ENCODE peak calls at places on chromosomes 11 and 22, in seven cellular contexts. One of them, this sample, is unnamed.

GRCh38 chr11:8963569-8964323 is 496 bp downstream of the TMEM9B start:
- DNase-seq in nephron progenitor cell: peak
- DNase-seq in AG20443: peak
- DNase-seq in T47D: peak
- DNase-seq in stromal cell of bone marrow: no peak
- DNase-seq in HEK293T: peak
- DNase-seq in mammary epithelial cell: no peak
- DNase-seq in this sample: peak

GRCh38 chr11:118435233-118435892 is 929 bp upstream of the KMT2A start:
- DNase-seq in AG20443: peak
- DNase-seq in HEK293T: peak
- DNase-seq in mammary epithelial cell: no peak
- DNase-seq in T47D: peak
- DNase-seq in nephron progenitor cell: peak
- DNase-seq in stromal cell of bone marrow: no peak
- DNase-seq in this sample: peak

GRCh38 chr11:8267831-8268529 is 4.3 kb upstream of the LMO1 start:
- DNase-seq in AG20443: peak
- DNase-seq in HEK293T: no peak
- DNase-seq in mammary epithelial cell: no peak
- DNase-seq in stromal cell of bone marrow: no peak
- DNase-seq in nephron progenitor cell: peak
- DNase-seq in T47D: no peak
- DNase-seq in this sample: no peak

GRCh38 chr22:49099496-49100124 is 728.1 kb downstream of the BRD1 start:
- DNase-seq in T47D: no peak
- DNase-seq in mammary epithelial cell: no peak
- DNase-seq in HEK293T: no peak
- DNase-seq in AG20443: no peak
- DNase-seq in stromal cell of bone marrow: no peak
- DNase-seq in nephron progenitor cell: no peak
- DNase-seq in this sample: no peak

GRCh38 chr11:36361901-36362391 is 65.9 kb downstream of the PRR5L start:
- DNase-seq in stromal cell of bone marrow: peak
- DNase-seq in AG20443: peak
- DNase-seq in T47D: no peak
- DNase-seq in nephron progenitor cell: peak
- DNase-seq in mammary epithelial cell: peak
- DNase-seq in HEK293T: peak
- DNase-seq in this sample: no peak

GRCh38 chr11:117551761-117552343 is 224.2 kb downstream of the CEP164 start:
- DNase-seq in mammary epithelial cell: no peak
- DNase-seq in nephron progenitor cell: no peak
- DNase-seq in AG20443: no peak
- DNase-seq in HEK293T: no peak
- DNase-seq in T47D: no peak
- DNase-seq in stromal cell of bone marrow: no peak
- DNase-seq in this sample: no peak

GRCh38 chr22:50112151-50113118 is 22.6 kb downstream of the MOV10L1 start:
- DNase-seq in mammary epithelial cell: peak
- DNase-seq in T47D: no peak
- DNase-seq in AG20443: peak
- DNase-seq in HEK293T: no peak
- DNase-seq in nephron progenitor cell: no peak
- DNase-seq in stromal cell of bone marrow: no peak
- DNase-seq in this sample: no peak

GRCh38 chr11:2085251-2086066 is 53.7 kb downstream of the IGF2 start:
- DNase-seq in nephron progenitor cell: no peak
- DNase-seq in stromal cell of bone marrow: no peak
- DNase-seq in mammary epithelial cell: no peak
- DNase-seq in T47D: no peak
- DNase-seq in HEK293T: no peak
- DNase-seq in AG20443: peak
- DNase-seq in this sample: no peak

GRCh38 chr22:20429254-20430100 is 8.1 kb downstream of the SCARF2 start:
- DNase-seq in T47D: no peak
- DNase-seq in nephron progenitor cell: peak
- DNase-seq in AG20443: peak
- DNase-seq in mammary epithelial cell: no peak
- DNase-seq in stromal cell of bone marrow: no peak
- DNase-seq in HEK293T: no peak
- DNase-seq in this sample: no peak

GRCh38 chr11:47020793-47021624 is 84.4 kb downstream of the CSTPP1 start:
- DNase-seq in mammary epithelial cell: no peak
- DNase-seq in stromal cell of bone marrow: no peak
- DNase-seq in HEK293T: no peak
- DNase-seq in nephron progenitor cell: no peak
- DNase-seq in AG20443: no peak
- DNase-seq in T47D: no peak
- DNase-seq in this sample: no peak

This sample was measured in omental fat pad.